ENCODE peak calls at places on chromosomes 13 and 19, in nine cellular contexts. U is right atrium auricular region, R is testis, I is IMR-90, H is PC-3, O is cardiac muscle cell, W is adrenal gland, P is psoas muscle, D is brain microvascular endothelial cell. A is an unnamed sample. For H3K27me3, the result is how much of the 10 kb centered on the place peaks cover.

GRCh38 chr19:961866-962620 is 22.1 kb upstream of the WDR18 start:
- DNase-seq in U (no peak), R (no peak), I (peak), H (peak), O (no peak), W (no peak), P (no peak), D (no peak), A (peak)

GRCh38 chr13:25170554-25171107 is 1.5 kb downstream of the AMER2 start:
- DNase-seq in U (no peak), R (peak), I (no peak), H (no peak), O (peak), W (no peak), P (no peak), D (no peak), A (no peak)

GRCh38 chr13:28684257-28684656 is 25.3 kb downstream of the POMP start:
- DNase-seq in U (no peak), R (no peak), I (no peak), H (no peak), O (peak), W (no peak), P (no peak), D (no peak), A (peak)

GRCh38 chr19:50759886-50760285 is 10.4 kb upstream of the GPR32 start:
- DNase-seq in U (no peak), R (no peak), I (peak), H (peak), O (no peak), W (no peak), P (no peak), D (peak), A (peak)

GRCh38 chr13:41645313-41645712 is 188.0 kb downstream of the RGCC start:
- DNase-seq in U (peak), R (peak), I (peak), H (peak), O (no peak), W (peak), P (peak), D (peak), A (peak)

GRCh38 chr19:53892981-53893325 is 11.0 kb downstream of the PRKCG start:
- DNase-seq in U (no peak), R (no peak), I (no peak), H (no peak), O (no peak), W (no peak), P (no peak), D (no peak), A (no peak)

GRCh38 chr13:77338961-77339401 is 12.1 kb upstream of the MYCBP2 start:
- DNase-seq in U (no peak), R (no peak), I (no peak), H (no peak), O (no peak), W (no peak), P (no peak), D (no peak), A (peak)

GRCh38 chr19:52307275-52307674 is 10.3 kb downstream of the ZNF480 start:
- DNase-seq in U (no peak), R (no peak), I (peak), H (no peak), O (no peak), W (no peak), P (no peak), D (peak), A (no peak)

GRCh38 chr13:94329754-94330551 is 149.5 kb downstream of the DCT start:
- DNase-seq in U (no peak), R (no peak), I (peak), H (peak), O (no peak), W (peak), P (no peak), D (peak), A (peak)

GRCh38 chr13:59119475-59119874 is 1044.3 kb downstream of the DIAPH3 start:
- DNase-seq in U (no peak), R (no peak), I (no peak), H (no peak), O (no peak), W (no peak), P (no peak), D (no peak), A (no peak)

GRCh38 chr19:823565-824121 is 1.9 kb upstream of the PLPPR3 start:
- DNase-seq in U (no peak), R (no peak), I (no peak), H (no peak), O (no peak), W (no peak), P (no peak), D (no peak), A (no peak)

GRCh38 chr13:40069173-40070044 is 413.9 kb downstream of the COG6 start:
- DNase-seq in U (peak), R (peak), I (peak), H (peak), O (peak), W (peak), P (peak), D (peak), A (peak)

GRCh38 chr19:8835877-8836276 is 3.7 kb downstream of the MBD3L1 start:
- DNase-seq in U (no peak), R (no peak), I (no peak), H (no peak), O (no peak), W (no peak), P (no peak), D (no peak), A (no peak)
- H3K4me3 ChIP-seq in U (no peak), R (no peak), I (no peak), H (no peak), O (no peak), W (no peak), P (no peak), D (no peak), A (no peak)

GRCh38 chr19:18730885-18731513 is 47.5 kb downstream of the CRTC1 start:
- DNase-seq in U (no peak), R (no peak), I (no peak), H (no peak), O (no peak), W (no peak), P (no peak), D (no peak), A (no peak)
- TF ChIP-seq CTCF in U (no peak), R (no peak), I (no peak), H (no peak), O (no peak), W (no peak), P (no peak), D (no peak), A (no peak)

GRCh38 chr19:46213156-46213555 is 16.4 kb upstream of the IGFL1 start:
- DNase-seq in U (no peak), R (no peak), I (no peak), H (no peak), O (no peak), W (no peak), P (no peak), D (no peak), A (no peak)
- H3K27me3 ChIP-seq in U (under half), R (under half), I (under half), H (under half), O (under half), W (under half), P (under half), D (under half), A (under half)

DNA sequence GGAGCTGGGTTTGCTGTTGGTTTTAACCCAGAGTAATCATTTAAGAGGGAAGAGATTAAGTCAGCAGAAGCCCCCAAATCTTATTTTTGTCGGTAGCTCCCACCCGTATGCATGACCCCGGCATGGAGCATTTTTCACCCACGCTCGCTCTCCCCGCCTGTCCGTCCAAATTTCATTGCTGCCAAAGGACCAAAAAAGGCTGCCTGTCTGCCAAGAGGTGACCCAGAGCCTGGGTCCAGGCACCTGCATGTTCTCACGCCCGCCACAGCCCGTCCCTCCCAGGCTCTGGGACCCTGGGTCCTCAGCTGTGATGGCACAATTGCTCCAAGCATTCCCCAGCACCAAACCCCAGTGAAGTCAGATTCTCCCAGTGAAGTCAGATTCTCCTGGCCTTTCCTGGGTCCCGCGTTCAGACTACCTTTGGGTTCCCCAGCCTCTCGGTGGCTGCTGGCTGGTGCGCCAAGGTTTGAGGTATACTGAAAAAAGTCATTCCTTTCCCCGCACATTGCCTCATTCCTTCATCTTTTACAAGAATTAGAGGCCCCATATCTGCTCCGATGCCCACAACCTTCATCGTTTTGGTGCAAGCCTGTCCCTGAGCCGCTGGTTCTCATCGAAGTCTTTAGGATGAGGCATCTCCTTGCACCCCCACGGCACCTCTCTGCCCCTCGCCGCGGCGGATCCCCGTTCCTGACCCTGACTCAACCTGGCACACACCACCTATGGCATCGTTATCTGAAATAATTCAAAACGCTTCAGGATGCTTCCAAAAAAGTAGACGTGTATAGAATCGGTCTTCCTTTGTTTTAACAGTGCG is 59.3 kb upstream of the F7 start:
- DNase-seq in U (no peak), R (no peak), I (no peak), H (no peak), O (no peak), W (no peak), P (no peak), D (no peak), A (no peak)
- H3K4me3 ChIP-seq in U (no peak), R (no peak), I (no peak), H (no peak), O (no peak), W (no peak), P (no peak), D (no peak), A (no peak)